ENCODE peak calls at places on chromosomes 13 and 19, in ten cellular contexts. One of them, this sample, is unnamed.

GRCh38 chr19:4870025-4870700 is 2.7 kb upstream of the PLIN3 start:
- DNase-seq in esophagus squamous epithelium: no peak
- DNase-seq in neural crest cell: no peak
- DNase-seq in epithelial cell of esophagus: peak; percentile 93
- DNase-seq in right lobe of liver: no peak
- DNase-seq in breast epithelium: no peak
- DNase-seq in neural progenitor cell: no peak
- DNase-seq in PC-3: peak; percentile 97
- DNase-seq in choroid plexus epithelial cell: peak; percentile 93
- DNase-seq in A549: peak; percentile 69
- DNase-seq in this sample: peak; percentile 47

GRCh38 chr19:37778613-37779138 is 710 bp downstream of the ZNF573 start:
- DNase-seq in A549: peak; percentile 40
- DNase-seq in neural progenitor cell: peak; percentile 1
- DNase-seq in PC-3: no peak
- DNase-seq in right lobe of liver: no peak
- DNase-seq in choroid plexus epithelial cell: peak; percentile 28
- DNase-seq in neural crest cell: no peak
- DNase-seq in esophagus squamous epithelium: no peak
- DNase-seq in epithelial cell of esophagus: peak; percentile 61
- DNase-seq in breast epithelium: no peak
- DNase-seq in this sample: no peak

GRCh38 chr19:56176881-56177280 is 1.1 kb downstream of the GALP start:
- DNase-seq in epithelial cell of esophagus: no peak
- DNase-seq in neural progenitor cell: no peak
- DNase-seq in right lobe of liver: no peak
- DNase-seq in esophagus squamous epithelium: no peak
- DNase-seq in breast epithelium: no peak
- DNase-seq in A549: no peak
- DNase-seq in neural crest cell: no peak
- DNase-seq in PC-3: no peak
- DNase-seq in choroid plexus epithelial cell: no peak
- DNase-seq in this sample: no peak

GRCh38 chr19:40650749-40651305 is 39.6 kb downstream of the NUMBL start:
- DNase-seq in neural progenitor cell: no peak
- DNase-seq in A549: no peak
- DNase-seq in neural crest cell: no peak
- DNase-seq in breast epithelium: peak; percentile 64
- DNase-seq in right lobe of liver: no peak
- DNase-seq in PC-3: no peak
- DNase-seq in choroid plexus epithelial cell: peak; percentile 43
- DNase-seq in esophagus squamous epithelium: no peak
- DNase-seq in epithelial cell of esophagus: no peak
- DNase-seq in this sample: peak; percentile 76

GRCh38 chr13:75920536-75920935 is 284.4 kb downstream of the LMO7 start:
- DNase-seq in neural crest cell: no peak
- DNase-seq in PC-3: no peak
- DNase-seq in neural progenitor cell: no peak
- DNase-seq in breast epithelium: no peak
- DNase-seq in epithelial cell of esophagus: no peak
- DNase-seq in A549: no peak
- DNase-seq in right lobe of liver: no peak
- DNase-seq in choroid plexus epithelial cell: no peak
- DNase-seq in esophagus squamous epithelium: no peak
- DNase-seq in this sample: no peak

GRCh38 chr13:40590112-40590862 is 76.2 kb downstream of the FOXO1 start:
- DNase-seq in neural crest cell: no peak
- DNase-seq in breast epithelium: no peak
- DNase-seq in right lobe of liver: no peak
- DNase-seq in A549: no peak
- DNase-seq in neural progenitor cell: no peak
- DNase-seq in PC-3: no peak
- DNase-seq in esophagus squamous epithelium: no peak
- DNase-seq in choroid plexus epithelial cell: no peak
- DNase-seq in epithelial cell of esophagus: no peak
- DNase-seq in this sample: no peak

GRCh38 chr19:3766520-3766919 is 4.0 kb downstream of the MRPL54 start:
- DNase-seq in breast epithelium: no peak
- DNase-seq in right lobe of liver: no peak
- DNase-seq in A549: no peak
- DNase-seq in epithelial cell of esophagus: no peak
- DNase-seq in choroid plexus epithelial cell: no peak
- DNase-seq in neural crest cell: no peak
- DNase-seq in neural progenitor cell: no peak
- DNase-seq in PC-3: no peak
- DNase-seq in esophagus squamous epithelium: no peak
- DNase-seq in this sample: no peak

GRCh38 chr13:44815507-44816074 is 173.7 kb downstream of the NUFIP1 start:
- DNase-seq in epithelial cell of esophagus: peak; percentile 96
- DNase-seq in choroid plexus epithelial cell: peak; percentile 99
- DNase-seq in breast epithelium: peak; percentile 86
- DNase-seq in A549: peak; percentile 75
- DNase-seq in neural crest cell: no peak
- DNase-seq in right lobe of liver: no peak
- DNase-seq in esophagus squamous epithelium: no peak
- DNase-seq in PC-3: peak; percentile 91
- DNase-seq in neural progenitor cell: peak; percentile 41
- DNase-seq in this sample: peak; percentile 47

DNA sequence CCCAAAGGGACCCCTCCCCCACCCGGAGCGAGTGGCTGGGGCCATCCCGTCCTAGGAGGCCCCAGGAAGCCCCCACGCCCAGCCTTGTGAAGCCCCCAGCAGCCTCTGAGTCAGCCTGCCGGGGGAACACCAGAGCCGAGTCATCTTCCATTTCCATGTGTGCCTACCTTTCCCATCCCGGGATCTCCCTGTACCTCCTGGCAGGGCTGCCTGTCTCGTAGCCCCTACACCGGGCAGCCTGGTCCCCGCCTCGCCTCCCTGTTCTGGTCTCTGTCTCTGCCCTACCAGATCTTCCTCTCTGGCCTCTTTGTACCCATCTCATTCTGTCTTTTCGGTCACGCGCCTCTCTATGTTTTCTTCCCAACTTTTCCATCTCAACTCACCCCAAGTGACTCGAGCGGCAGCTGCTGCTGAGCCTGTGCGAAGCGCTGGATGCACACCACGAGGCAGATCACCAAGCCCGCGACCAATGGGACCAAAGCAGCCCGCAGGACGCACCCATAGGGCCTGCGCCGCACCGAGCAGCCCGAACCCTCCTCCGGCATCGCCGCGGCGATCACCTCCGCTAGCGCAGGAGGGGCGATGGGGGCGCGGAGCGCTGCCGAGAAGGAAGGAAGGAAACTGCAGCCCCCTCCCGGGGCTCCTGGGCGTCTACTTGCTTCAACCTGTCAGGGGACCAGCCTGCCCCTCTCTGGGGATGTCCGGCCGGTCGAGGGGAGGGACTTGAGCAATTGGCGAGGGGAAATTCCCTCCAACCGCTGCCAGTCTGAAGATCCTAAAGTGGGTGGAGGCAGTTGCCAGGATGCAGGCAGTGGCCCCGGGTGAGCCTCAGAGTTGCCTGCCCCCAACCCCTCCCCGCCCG is at the start of gene CD70:
- DNase-seq in breast epithelium: no peak
- DNase-seq in esophagus squamous epithelium: no peak
- DNase-seq in A549: peak; percentile 69
- DNase-seq in neural progenitor cell: peak; percentile 80
- DNase-seq in right lobe of liver: no peak
- DNase-seq in neural crest cell: peak; percentile 9
- DNase-seq in choroid plexus epithelial cell: no peak
- DNase-seq in PC-3: no peak
- DNase-seq in epithelial cell of esophagus: peak; percentile 51
- DNase-seq in this sample: peak; percentile 92
- TF ChIP-seq CTCF in breast epithelium: no peak
- TF ChIP-seq CTCF in esophagus squamous epithelium: no peak
- TF ChIP-seq CTCF in A549: no peak
- TF ChIP-seq CTCF in neural progenitor cell: no peak
- TF ChIP-seq CTCF in right lobe of liver: no peak
- TF ChIP-seq CTCF in neural crest cell: no peak
- TF ChIP-seq CTCF in choroid plexus epithelial cell: no peak
- TF ChIP-seq CTCF in PC-3: no peak
- TF ChIP-seq CTCF in epithelial cell of esophagus: no peak
- TF ChIP-seq CTCF in this sample: no peak

DNA sequence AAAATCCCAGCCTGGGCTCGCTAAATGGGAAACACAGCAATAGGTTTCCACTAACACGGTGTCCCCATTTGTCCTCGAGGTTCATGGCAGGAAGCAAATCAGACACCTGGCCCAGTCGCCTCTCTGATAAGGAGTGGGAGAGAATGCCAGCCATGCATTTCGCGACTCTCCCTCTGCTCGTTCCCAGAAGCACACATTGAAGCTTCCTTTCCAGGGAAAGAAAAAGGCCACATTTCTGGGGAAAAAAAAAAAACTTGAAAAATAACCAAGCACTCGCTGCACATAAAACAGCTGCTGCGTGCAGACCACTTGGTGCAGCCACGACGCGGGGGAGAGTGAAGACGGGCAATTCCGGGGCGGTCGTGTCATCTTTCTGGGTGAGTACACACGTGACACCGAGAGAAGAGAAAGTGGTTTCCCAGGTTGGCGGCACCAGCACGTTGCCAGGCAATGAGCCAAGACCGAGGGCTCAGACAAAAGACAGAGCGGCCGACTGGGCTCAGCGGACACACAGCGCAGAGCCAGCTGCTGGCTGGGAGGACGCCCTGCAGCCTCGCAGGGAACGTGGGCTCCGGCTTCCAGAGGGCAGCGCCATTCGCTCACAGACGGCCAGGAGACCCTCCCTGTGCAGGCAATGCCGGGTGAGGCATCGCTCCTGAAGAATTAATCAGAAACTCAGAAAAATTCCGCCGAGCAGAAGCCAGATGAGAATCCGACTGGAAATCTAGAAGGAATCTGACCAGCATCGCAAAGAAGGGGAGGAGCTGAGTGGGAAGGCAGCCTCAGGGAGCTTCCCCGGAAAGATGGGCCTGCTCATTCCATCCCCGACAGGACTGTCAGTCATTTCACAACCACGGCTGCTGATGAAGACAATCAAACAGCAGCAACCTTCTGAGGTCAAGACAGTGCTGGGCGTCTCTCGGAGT is 83.2 kb upstream of the IRS2 start:
- DNase-seq in right lobe of liver: peak; percentile 87
- DNase-seq in esophagus squamous epithelium: no peak
- DNase-seq in A549: peak; percentile 70
- DNase-seq in choroid plexus epithelial cell: peak; percentile 62
- DNase-seq in PC-3: no peak
- DNase-seq in breast epithelium: peak; percentile 35
- DNase-seq in neural crest cell: no peak
- DNase-seq in neural progenitor cell: no peak
- DNase-seq in epithelial cell of esophagus: peak; percentile 30
- DNase-seq in this sample: no peak
- TF ChIP-seq CTCF in right lobe of liver: peak; percentile 11
- TF ChIP-seq CTCF in esophagus squamous epithelium: peak; percentile 7
- TF ChIP-seq CTCF in A549: peak; percentile 54
- TF ChIP-seq CTCF in choroid plexus epithelial cell: peak; percentile 37
- TF ChIP-seq CTCF in PC-3: no peak
- TF ChIP-seq CTCF in breast epithelium: no peak
- TF ChIP-seq CTCF in neural crest cell: no peak
- TF ChIP-seq CTCF in neural progenitor cell: no peak
- TF ChIP-seq CTCF in epithelial cell of esophagus: no peak
- TF ChIP-seq CTCF in this sample: no peak

GRCh38 chr19:11288349-11288748 is 7.6 kb upstream of the TSPAN16 start:
- DNase-seq in PC-3: peak; percentile 62
- DNase-seq in breast epithelium: no peak
- DNase-seq in esophagus squamous epithelium: no peak
- DNase-seq in right lobe of liver: no peak
- DNase-seq in A549: peak; percentile 25
- DNase-seq in choroid plexus epithelial cell: peak; percentile 68
- DNase-seq in neural crest cell: no peak
- DNase-seq in neural progenitor cell: no peak
- DNase-seq in epithelial cell of esophagus: peak; percentile 48
- DNase-seq in this sample: no peak
- TF ChIP-seq CTCF in PC-3: peak; percentile 75
- TF ChIP-seq CTCF in breast epithelium: no peak
- TF ChIP-seq CTCF in esophagus squamous epithelium: peak; percentile 49
- TF ChIP-seq CTCF in right lobe of liver: peak; percentile 35
- TF ChIP-seq CTCF in A549: no peak
- TF ChIP-seq CTCF in choroid plexus epithelial cell: peak; percentile 79
- TF ChIP-seq CTCF in neural crest cell: peak; percentile 60
- TF ChIP-seq CTCF in neural progenitor cell: peak; percentile 29
- TF ChIP-seq CTCF in epithelial cell of esophagus: peak; percentile 65
- TF ChIP-seq CTCF in this sample: no peak

GRCh38 chr19:16228637-16229321 is 31.1 kb downstream of the AP1M1 start:
- DNase-seq in right lobe of liver: no peak
- DNase-seq in neural crest cell: no peak
- DNase-seq in A549: no peak
- DNase-seq in choroid plexus epithelial cell: no peak
- DNase-seq in breast epithelium: no peak
- DNase-seq in epithelial cell of esophagus: no peak
- DNase-seq in PC-3: no peak
- DNase-seq in esophagus squamous epithelium: no peak
- DNase-seq in neural progenitor cell: no peak
- DNase-seq in this sample: peak; percentile 83

GRCh38 chr19:16229322-16229641 is 31.6 kb downstream of the AP1M1 start:
- DNase-seq in neural crest cell: no peak
- DNase-seq in PC-3: no peak
- DNase-seq in epithelial cell of esophagus: no peak
- DNase-seq in esophagus squamous epithelium: no peak
- DNase-seq in choroid plexus epithelial cell: no peak
- DNase-seq in A549: no peak
- DNase-seq in neural progenitor cell: no peak
- DNase-seq in breast epithelium: no peak
- DNase-seq in right lobe of liver: no peak
- DNase-seq in this sample: no peak

GRCh38 chr19:16226184-16226591 is 28.5 kb downstream of the AP1M1 start:
- DNase-seq in epithelial cell of esophagus: no peak
- DNase-seq in A549: no peak
- DNase-seq in choroid plexus epithelial cell: no peak
- DNase-seq in PC-3: no peak
- DNase-seq in neural progenitor cell: no peak
- DNase-seq in breast epithelium: no peak
- DNase-seq in esophagus squamous epithelium: no peak
- DNase-seq in neural crest cell: no peak
- DNase-seq in right lobe of liver: peak; percentile 45
- DNase-seq in this sample: no peak

GRCh38 chr19:16226878-16227836 is 29.4 kb downstream of the AP1M1 start:
- DNase-seq in neural progenitor cell: no peak
- DNase-seq in breast epithelium: no peak
- DNase-seq in PC-3: no peak
- DNase-seq in A549: no peak
- DNase-seq in right lobe of liver: no peak
- DNase-seq in choroid plexus epithelial cell: no peak
- DNase-seq in esophagus squamous epithelium: no peak
- DNase-seq in epithelial cell of esophagus: no peak
- DNase-seq in neural crest cell: no peak
- DNase-seq in this sample: peak; percentile 80

DNA sequence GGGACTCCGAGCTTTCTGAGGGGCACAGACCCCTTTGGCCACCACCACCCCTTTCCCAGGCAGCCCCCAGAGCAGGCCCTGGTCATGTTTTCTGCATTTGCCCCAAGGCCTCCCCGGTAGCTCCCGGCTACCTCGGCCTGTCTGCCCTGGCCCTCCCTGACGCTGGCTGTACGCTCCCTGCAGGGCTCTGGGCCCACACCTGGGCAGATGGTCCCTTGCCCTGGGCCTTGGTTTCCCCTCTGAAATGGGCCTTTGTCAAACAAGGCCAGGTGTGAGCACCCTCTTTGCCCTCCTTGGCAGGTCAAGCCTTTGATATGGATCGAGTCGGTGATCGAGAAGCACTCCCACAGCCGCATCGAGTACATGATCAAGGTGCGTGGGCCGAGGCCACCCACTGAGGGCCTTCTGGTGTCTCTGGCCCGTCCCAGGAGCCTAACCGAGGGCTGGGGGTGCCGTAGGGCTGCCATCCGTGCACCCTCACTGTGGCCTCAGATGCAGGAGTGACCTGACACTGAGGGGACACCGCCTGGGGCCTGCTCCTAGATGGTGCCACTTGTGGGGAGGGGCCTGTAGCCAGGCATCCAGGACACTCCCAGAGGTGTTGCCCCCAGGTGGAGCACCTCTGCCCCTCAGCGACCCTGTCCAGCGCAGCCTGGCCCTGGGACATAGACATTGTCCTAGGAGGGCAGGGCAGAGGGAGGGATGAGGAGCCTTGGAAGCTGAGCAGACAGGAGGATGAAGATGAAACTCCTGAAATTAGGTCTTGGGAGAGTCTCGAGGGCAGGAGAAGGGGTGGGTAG is 30.3 kb downstream of the AP1M1 start:
- DNase-seq in choroid plexus epithelial cell: no peak
- DNase-seq in PC-3: no peak
- DNase-seq in esophagus squamous epithelium: no peak
- DNase-seq in right lobe of liver: no peak
- DNase-seq in breast epithelium: no peak
- DNase-seq in epithelial cell of esophagus: no peak
- DNase-seq in A549: no peak
- DNase-seq in neural crest cell: no peak
- DNase-seq in neural progenitor cell: no peak
- DNase-seq in this sample: no peak
- TF ChIP-seq CTCF in choroid plexus epithelial cell: no peak
- TF ChIP-seq CTCF in PC-3: no peak
- TF ChIP-seq CTCF in esophagus squamous epithelium: no peak
- TF ChIP-seq CTCF in right lobe of liver: no peak
- TF ChIP-seq CTCF in breast epithelium: no peak
- TF ChIP-seq CTCF in epithelial cell of esophagus: no peak
- TF ChIP-seq CTCF in A549: no peak
- TF ChIP-seq CTCF in neural crest cell: no peak
- TF ChIP-seq CTCF in neural progenitor cell: no peak
- TF ChIP-seq CTCF in this sample: no peak

This sample was measured in lower leg skin.